ENCODE peak calls at places on chromosome 22, in seven cellular contexts. Y, X, N, T, D, V and U are unnamed samples.

GRCh38 chr22:31210830-31211503 is 1.1 kb upstream of the LIMK2 start:
- DNase-seq in Y (no peak), X (no peak), N (peak; percentile 64), T (no peak), D (no peak), V (no peak), U (no peak)

GRCh38 chr22:17106785-17107546 is 14.2 kb downstream of the TMEM121B start:
- DNase-seq in Y (no peak), X (no peak), N (no peak), T (peak; percentile 16), D (no peak), V (no peak), U (no peak)

GRCh38 chr22:48923909-48924475 is 903.7 kb downstream of the BRD1 start:
- DNase-seq in Y (no peak), X (no peak), N (no peak), T (no peak), D (no peak), V (no peak), U (no peak)

GRCh38 chr22:36765943-36766450 is 9.9 kb downstream of the IFT27 start:
- DNase-seq in Y (no peak), X (peak; percentile 59), N (no peak), T (no peak), D (no peak), V (no peak), U (no peak)

GRCh38 chr22:42270512-42271190 is at the start of gene TCF20:
- DNase-seq in Y (peak; percentile 89), X (peak; percentile 62), N (peak; percentile 84), T (peak; percentile 92), D (peak; percentile 74), V (peak; percentile 76), U (peak; percentile 84)

GRCh38 chr22:48644108-48644507 is 1183.6 kb downstream of the BRD1 start:
- DNase-seq in Y (no peak), X (no peak), N (no peak), T (no peak), D (no peak), V (no peak), U (no peak)

GRCh38 chr22:41197046-41197807 is 7.9 kb upstream of the L3MBTL2 start:
- DNase-seq in Y (peak; percentile 89), X (peak; percentile 35), N (peak; percentile 84), T (peak; percentile 93), D (peak; percentile 72), V (peak; percentile 81), U (peak; percentile 90)

GRCh38 chr22:39650996-39651782 is 80.6 kb downstream of the CACNA1I start:
- DNase-seq in Y (no peak), X (no peak), N (no peak), T (peak; percentile 56), D (no peak), V (no peak), U (no peak)

GRCh38 chr22:17562906-17563870 is at the start of gene SLC25A18:
- DNase-seq in Y (peak; percentile 84), X (no peak), N (peak; percentile 50), T (peak; percentile 43), D (no peak), V (no peak), U (no peak)

GRCh38 chr22:37045958-37046357 is 5.6 kb upstream of the KCTD17 start:
- DNase-seq in Y (peak; percentile 74), X (peak; percentile 62), N (no peak), T (peak; percentile 50), D (no peak), V (no peak), U (no peak)

GRCh38 chr22:37457093-37457893 is 28.9 kb downstream of the MFNG start:
- DNase-seq in Y (peak; percentile 89), X (peak; percentile 48), N (peak; percentile 61), T (peak; percentile 83), D (peak; percentile 80), V (peak; percentile 75), U (peak; percentile 75)

GRCh38 chr22:34080501-34080900 is 160.2 kb upstream of the LARGE1 start:
- DNase-seq in Y (no peak), X (no peak), N (no peak), T (no peak), D (no peak), V (no peak), U (no peak)

GRCh38 chr22:26276530-26277200 is 107.4 kb downstream of the SEZ6L start:
- DNase-seq in Y (peak; percentile 21), X (no peak), N (no peak), T (no peak), D (no peak), V (no peak), U (no peak)

GRCh38 chr22:37999640-38000272 is 15.4 kb upstream of the SOX10 start:
- DNase-seq in Y (no peak), X (peak; percentile 61), N (no peak), T (no peak), D (no peak), V (no peak), U (no peak)

GRCh38 chr22:41417622-41418390 is 28.8 kb downstream of the TOB2 start:
- DNase-seq in Y (no peak), X (no peak), N (peak; percentile 88), T (no peak), D (no peak), V (no peak), U (peak; percentile 68)

GRCh38 chr22:38872831-38873248 is 824 bp upstream of the CBX6 start:
- DNase-seq in Y (peak; percentile 75), X (peak; percentile 32), N (peak; percentile 79), T (peak; percentile 75), D (no peak), V (no peak), U (peak; percentile 59)

GRCh38 chr22:49365910-49366309 is 461.8 kb downstream of the BRD1 start:
- DNase-seq in Y (no peak), X (no peak), N (no peak), T (no peak), D (no peak), V (no peak), U (no peak)

GRCh38 chr22:37831472-37831871 is 8.3 kb downstream of the GALR3 start:
- DNase-seq in Y (no peak), X (no peak), N (no peak), T (no peak), D (no peak), V (no peak), U (no peak)

GRCh38 chr22:30210235-30210831 is 36.2 kb downstream of the LIF start:
- DNase-seq in Y (no peak), X (peak; percentile 80), N (no peak), T (peak; percentile 29), D (no peak), V (no peak), U (no peak)

GRCh38 chr22:32076726-32077550 is 33.9 kb downstream of the SLC5A1 start:
- DNase-seq in Y (no peak), X (no peak), N (no peak), T (no peak), D (no peak), V (no peak), U (no peak)

GRCh38 chr22:45254388-45254787 is 13.7 kb upstream of the KIAA0930 start:
- DNase-seq in Y (no peak), X (no peak), N (no peak), T (no peak), D (no peak), V (no peak), U (no peak)

GRCh38 chr22:45246060-45246985 is 5.6 kb upstream of the KIAA0930 start:
- DNase-seq in Y (no peak), X (peak; percentile 99), N (no peak), T (no peak), D (no peak), V (no peak), U (peak; percentile 61)

GRCh38 chr22:45251828-45252227 is 11.1 kb upstream of the KIAA0930 start:
- DNase-seq in Y (no peak), X (no peak), N (no peak), T (no peak), D (no peak), V (no peak), U (no peak)

GRCh38 chr22:45253039-45253641 is 12.4 kb upstream of the KIAA0930 start:
- DNase-seq in Y (no peak), X (no peak), N (no peak), T (no peak), D (no peak), V (no peak), U (no peak)

DNA sequence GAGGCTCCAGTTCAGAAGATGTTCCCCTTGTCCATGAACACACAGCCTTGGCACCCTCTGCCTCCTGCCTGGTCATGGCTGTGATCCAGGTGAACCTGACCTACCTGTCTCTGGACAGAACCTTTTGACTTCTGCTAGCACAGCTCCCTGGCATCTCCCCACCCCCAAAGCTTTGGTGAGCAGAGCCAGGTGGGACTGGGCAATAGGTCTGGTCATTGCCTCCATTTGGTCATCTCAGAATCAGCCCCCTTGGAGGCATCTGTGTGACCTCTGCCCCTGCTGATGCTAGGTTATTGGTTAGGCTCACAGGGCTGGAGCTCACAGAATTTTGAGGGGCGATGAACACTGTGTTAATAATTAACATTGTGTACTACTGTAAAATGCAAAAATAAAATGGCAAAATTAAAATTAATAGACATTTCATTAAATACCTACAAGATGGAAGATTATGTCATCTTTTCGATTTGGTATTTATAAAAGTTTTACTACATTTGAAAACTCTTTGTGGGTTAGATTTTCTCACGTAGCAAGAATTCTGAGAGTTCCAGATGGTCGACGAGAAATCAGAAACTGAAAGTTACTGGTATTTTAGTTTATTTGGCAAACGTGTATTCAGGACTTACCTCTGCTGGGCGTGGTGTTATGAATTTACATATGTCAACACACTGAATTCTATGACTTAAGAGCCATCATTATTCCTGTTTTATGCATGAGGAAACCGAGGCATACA is 8.3 kb upstream of the KIAA0930 start:
- DNase-seq in Y (no peak), X (no peak), N (no peak), T (no peak), D (no peak), V (no peak), U (peak; percentile 60)
- H3K4me3 ChIP-seq in Y (no peak overlapping the region), X (no peak overlapping the region), N (no peak overlapping the region), T (no peak overlapping the region), D (peak overlapping the region; percentile 47), V (no peak overlapping the region), U (no peak overlapping the region)

GRCh38 chr22:45680932-45681700 is 9.5 kb downstream of the ATXN10 start:
- DNase-seq in Y (no peak), X (peak; percentile 90), N (no peak), T (no peak), D (no peak), V (no peak), U (no peak)
- H3K4me1 ChIP-seq in Y (peaks cover 21% of the 10 kb centered on the region), X (peaks cover 36% of the 10 kb centered on the region), N (peaks cover 60% of the 10 kb centered on the region), T (no peaks in the 10 kb centered on the region), D (peaks cover 26% of the 10 kb centered on the region), V (peaks cover 6% of the 10 kb centered on the region), U (no peaks in the 10 kb centered on the region)

GRCh38 chr22:27581688-27582087 is 219.9 kb downstream of the MN1 start:
- DNase-seq in Y (no peak), X (peak; percentile 17), N (peak; percentile 89), T (no peak), D (no peak), V (no peak), U (peak; percentile 63)
- H3K36me3 ChIP-seq in Y (no peaks in the 10 kb centered on the region), X (no peaks in the 10 kb centered on the region), N (no peaks in the 10 kb centered on the region), T (no peaks in the 10 kb centered on the region), D (no peaks in the 10 kb centered on the region), V (no peaks in the 10 kb centered on the region), U (no peaks in the 10 kb centered on the region)

DNA sequence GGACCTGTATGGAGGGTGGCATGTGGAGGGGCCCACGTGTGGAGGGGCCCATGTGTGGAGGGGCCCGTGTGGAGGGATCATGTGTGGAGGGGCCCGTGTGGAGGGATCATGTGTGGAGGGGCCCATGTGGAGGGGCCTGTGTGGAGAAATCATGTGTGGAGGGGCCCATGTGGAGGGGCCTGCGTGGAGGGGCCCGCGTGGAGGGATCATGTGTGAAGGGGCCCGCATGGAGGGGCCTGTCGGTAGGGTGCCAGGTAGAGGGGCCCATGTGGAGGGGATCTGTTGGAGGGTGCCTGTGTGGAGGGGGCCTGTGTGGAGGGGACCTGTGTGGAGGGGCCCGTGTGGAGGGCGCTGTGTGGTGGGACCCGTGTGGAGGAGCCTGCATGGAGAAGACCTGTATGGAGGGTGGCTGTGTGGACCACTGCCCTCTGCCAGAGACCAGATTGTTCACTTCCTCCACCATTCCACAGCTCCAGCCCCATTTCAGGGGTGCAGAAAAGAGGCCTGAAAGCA is 47.0 kb downstream of the IGLL5 start:
- DNase-seq in Y (no peak), X (no peak), N (no peak), T (no peak), D (no peak), V (no peak), U (no peak)
- H3K4me3 ChIP-seq in Y (no peak overlapping the region), X (no peak overlapping the region), N (no peak overlapping the region), T (no peak overlapping the region), D (no peak overlapping the region), V (no peak overlapping the region), U (no peak overlapping the region)